ENCODE peak calls at places on chromosomes 2 and 18, in four cellular contexts. Q is tibial artery, W is GM12878, G is astrocyte of the cerebellum. L is an unnamed sample.

GRCh38 chr2:232632904-232633412 is 446 bp upstream of the EFHD1 start:
- DNase-seq in W (no peak), Q (peak), G (no peak), L (peak)

GRCh38 chr2:43486604-43487003 is 109.2 kb downstream of the THADA start:
- DNase-seq in G (no peak), W (no peak), Q (peak), L (no peak)

GRCh38 chr2:85011747-85012146 is 40.8 kb downstream of the KCMF1 start:
- DNase-seq in W (no peak), G (no peak), Q (no peak), L (no peak)

GRCh38 chr2:42060718-42061619 is 13.1 kb downstream of the PKDCC start:
- DNase-seq in G (no peak), W (no peak), Q (peak), L (peak)

GRCh38 chr2:121710470-121711170 is 26.1 kb downstream of the NIFK start:
- DNase-seq in G (no peak), W (no peak), Q (peak), L (no peak)

GRCh38 chr18:3655254-3655554 is 205.2 kb downstream of the TGIF1 start:
- DNase-seq in W (no peak), Q (no peak), G (no peak), L (no peak)

GRCh38 chr18:77249583-77250500 is at the start of gene GALR1:
- DNase-seq in G (no peak), W (no peak), Q (no peak), L (no peak)

GRCh38 chr2:216370961-216371633 is 1.2 kb downstream of the MARCHF4 start:
- DNase-seq in G (no peak), Q (no peak), W (no peak), L (no peak)

GRCh38 chr18:23068692-23069305 is 66.5 kb upstream of the CABLES1 start:
- DNase-seq in W (no peak), Q (no peak), G (no peak), L (no peak)

GRCh38 chr18:77366725-77367641 is 117.3 kb downstream of the GALR1 start:
- DNase-seq in Q (no peak), W (no peak), G (no peak), L (no peak)

GRCh38 chr2:68692511-68692910 is 42.1 kb upstream of the ARHGAP25 start:
- DNase-seq in Q (no peak), G (no peak), W (no peak), L (no peak)

GRCh38 chr2:48332286-48332685 is 197.7 kb upstream of the STON1 start:
- DNase-seq in Q (no peak), G (no peak), W (no peak), L (peak)
- H3K4me3 ChIP-seq in Q (no peak), G (no peak), W (no peak), L (peak)

DNA sequence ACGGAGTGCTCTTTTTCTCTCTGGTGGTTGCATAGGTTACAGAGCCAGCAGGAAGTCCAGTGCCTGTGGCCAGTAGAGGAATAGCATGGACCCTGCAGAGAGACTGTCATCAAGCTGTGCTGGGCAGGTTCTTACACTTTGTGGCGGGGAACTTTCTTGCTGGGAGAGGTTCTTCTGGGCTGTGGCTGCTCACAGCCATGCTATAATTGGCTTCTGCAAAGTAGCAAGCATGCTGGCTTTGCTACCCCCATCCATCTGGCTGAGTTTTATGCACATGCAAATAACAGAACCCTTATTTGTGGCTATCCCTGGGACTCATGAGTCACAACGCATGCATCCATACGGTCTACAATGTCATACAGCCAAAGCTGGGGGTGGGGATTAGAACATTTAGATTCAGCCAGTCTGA is 68.9 kb downstream of the PLCL1 start:
- DNase-seq in Q (no peak), G (peak), W (no peak), L (peak)
- TF ChIP-seq CTCF in Q (no peak), G (peak), W (no peak), L (peak)

GRCh38 chr2:172086349-172087190 is 1.3 kb downstream of the DLX1 start:
- DNase-seq in Q (no peak), G (no peak), W (no peak), L (no peak)
- H3K4me3 ChIP-seq in Q (no peak), G (peak), W (peak), L (peak)

GRCh38 chr2:109623297-109623696 is 9.1 kb downstream of the SOWAHC start:
- DNase-seq in G (no peak), Q (no peak), W (no peak), L (no peak)

GRCh38 chr2:109624339-109624738 is 10.2 kb downstream of the SOWAHC start:
- DNase-seq in W (no peak), Q (no peak), G (no peak), L (no peak)

GRCh38 chr2:109619131-109619615 is 5.0 kb downstream of the SOWAHC start:
- DNase-seq in G (no peak), Q (no peak), W (no peak), L (no peak)

GRCh38 chr2:109623923-109624322 is 9.8 kb downstream of the SOWAHC start:
- DNase-seq in W (no peak), Q (no peak), G (no peak), L (no peak)
- TF ChIP-seq CTCF in W (no peak), Q (no peak), G (no peak), L (no peak)

GRCh38 chr2:239626971-239627598 is 226.3 kb upstream of the HDAC4 start:
- DNase-seq in Q (no peak), G (no peak), W (no peak), L (no peak)
- H3K4me3 ChIP-seq in Q (no peak), G (no peak), W (no peak), L (no peak)

GRCh38 chr2:19320813-19321212 is 37.6 kb downstream of the OSR1 start:
- DNase-seq in W (no peak), Q (no peak), G (no peak), L (no peak)
- TF ChIP-seq CTCF in W (no peak), Q (no peak), G (no peak), L (no peak)

GRCh38 chr2:46914578-46915230 is 902 bp downstream of the MCFD2 start:
- DNase-seq in W (no peak), Q (no peak), G (no peak), L (no peak)

GRCh38 chr2:46915281-46915810 is at the start of gene MCFD2:
- DNase-seq in W (no peak), Q (peak), G (no peak), L (peak)

GRCh38 chr2:46915811-46916630 is 415 bp upstream of the MCFD2 start:
- DNase-seq in Q (peak), G (peak), W (peak), L (peak)

GRCh38 chr2:46909771-46910419 is 5.7 kb downstream of the MCFD2 start:
- DNase-seq in Q (no peak), W (peak), G (peak), L (peak)

DNA sequence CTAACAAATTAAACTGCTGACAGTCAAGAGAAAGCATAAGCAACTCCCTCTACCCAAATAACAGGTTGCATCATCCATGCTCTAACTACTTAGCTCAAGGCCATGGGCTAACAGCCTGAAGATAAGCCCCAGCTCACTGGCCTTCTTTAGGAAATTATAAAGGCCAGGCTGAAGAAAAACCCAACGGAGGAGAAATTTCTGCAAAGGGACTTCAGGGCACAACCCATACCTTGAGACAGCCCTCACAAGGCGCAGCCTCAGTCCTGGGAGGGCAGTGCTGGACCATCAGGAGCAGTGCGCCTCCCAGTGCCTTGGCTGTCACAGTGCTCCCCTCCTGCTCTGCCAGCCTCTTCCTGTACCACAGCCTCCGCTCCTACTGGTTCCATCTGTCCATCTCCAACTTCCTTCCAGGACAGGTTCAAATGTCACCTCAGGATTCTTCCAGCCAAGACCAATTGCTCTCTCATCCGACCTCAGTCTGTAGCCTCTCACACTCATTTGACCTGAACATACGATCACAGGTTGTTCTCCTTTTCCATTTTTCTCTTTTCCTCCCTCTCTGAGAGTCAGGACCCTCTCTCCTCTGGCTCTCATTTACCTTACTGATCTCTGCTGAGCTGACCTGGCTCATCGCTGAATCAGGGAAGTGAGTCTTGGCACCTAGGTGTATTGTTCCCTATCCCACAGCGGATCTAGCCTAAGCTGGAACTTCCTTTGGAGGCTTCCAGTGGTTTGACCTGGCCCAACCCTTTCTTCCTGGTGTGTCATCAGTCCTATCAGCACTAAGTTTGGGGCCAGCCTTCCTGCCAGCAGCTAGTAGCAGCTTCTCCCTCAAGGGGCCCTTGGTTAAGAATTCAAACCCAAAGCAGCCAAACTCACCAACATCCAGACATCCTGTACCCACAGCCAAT is 1.9 kb downstream of the MCFD2 start:
- DNase-seq in G (no peak), Q (peak), W (no peak), L (peak)
- H3K4me3 ChIP-seq in G (peak), Q (peak), W (peak), L (peak)